ENCODE peak calls at places on chromosomes 3 and 15, in nine cellular contexts. One of them, this sample, is unnamed.

GRCh38 chr3:27147215-27147614 is 222.0 kb downstream of the NEK10 start:
- DNase-seq in cardiac muscle cell: no peak
- DNase-seq in tibial nerve: no peak
- DNase-seq in transverse colon: no peak
- DNase-seq in adrenal gland: no peak
- DNase-seq in hepatocyte: no peak
- DNase-seq in psoas muscle: no peak
- DNase-seq in left lung: no peak
- DNase-seq in right atrium auricular region: no peak
- DNase-seq in this sample: no peak

GRCh38 chr3:106329505-106329904 is 460.7 kb upstream of the CBLB start:
- DNase-seq in psoas muscle: no peak
- DNase-seq in tibial nerve: no peak
- DNase-seq in adrenal gland: no peak
- DNase-seq in transverse colon: no peak
- DNase-seq in cardiac muscle cell: no peak
- DNase-seq in left lung: no peak
- DNase-seq in right atrium auricular region: no peak
- DNase-seq in hepatocyte: no peak
- DNase-seq in this sample: no peak

GRCh38 chr3:123371859-123372767 is 76.8 kb downstream of the ADCY5 start:
- DNase-seq in transverse colon: no peak
- DNase-seq in tibial nerve: no peak
- DNase-seq in adrenal gland: no peak
- DNase-seq in hepatocyte: no peak
- DNase-seq in right atrium auricular region: no peak
- DNase-seq in left lung: peak
- DNase-seq in cardiac muscle cell: peak
- DNase-seq in psoas muscle: no peak
- DNase-seq in this sample: no peak

GRCh38 chr15:69609176-69609575 is 156.6 kb downstream of the RPLP1 start:
- DNase-seq in cardiac muscle cell: no peak
- DNase-seq in hepatocyte: no peak
- DNase-seq in right atrium auricular region: peak
- DNase-seq in left lung: no peak
- DNase-seq in psoas muscle: no peak
- DNase-seq in tibial nerve: no peak
- DNase-seq in transverse colon: no peak
- DNase-seq in adrenal gland: no peak
- DNase-seq in this sample: no peak

GRCh38 chr3:17686613-17687012 is 55.8 kb downstream of the TBC1D5 start:
- DNase-seq in psoas muscle: no peak
- DNase-seq in hepatocyte: no peak
- DNase-seq in cardiac muscle cell: peak
- DNase-seq in adrenal gland: no peak
- DNase-seq in transverse colon: no peak
- DNase-seq in right atrium auricular region: no peak
- DNase-seq in left lung: no peak
- DNase-seq in tibial nerve: no peak
- DNase-seq in this sample: no peak

GRCh38 chr3:60000311-60001105 is 950.7 kb upstream of the CFAP20DC start:
- DNase-seq in tibial nerve: no peak
- DNase-seq in psoas muscle: no peak
- DNase-seq in transverse colon: no peak
- DNase-seq in cardiac muscle cell: no peak
- DNase-seq in adrenal gland: no peak
- DNase-seq in hepatocyte: no peak
- DNase-seq in left lung: no peak
- DNase-seq in right atrium auricular region: no peak
- DNase-seq in this sample: no peak

GRCh38 chr3:10405816-10406215 is 84.9 kb upstream of the SEC13 start:
- DNase-seq in adrenal gland: no peak
- DNase-seq in hepatocyte: no peak
- DNase-seq in right atrium auricular region: no peak
- DNase-seq in left lung: no peak
- DNase-seq in cardiac muscle cell: no peak
- DNase-seq in transverse colon: no peak
- DNase-seq in tibial nerve: no peak
- DNase-seq in psoas muscle: no peak
- DNase-seq in this sample: no peak

GRCh38 chr3:175741951-175742350 is 882.8 kb downstream of the NAALADL2 start:
- DNase-seq in hepatocyte: no peak
- DNase-seq in tibial nerve: no peak
- DNase-seq in right atrium auricular region: no peak
- DNase-seq in left lung: no peak
- DNase-seq in transverse colon: no peak
- DNase-seq in psoas muscle: no peak
- DNase-seq in adrenal gland: no peak
- DNase-seq in cardiac muscle cell: no peak
- DNase-seq in this sample: no peak

GRCh38 chr3:121958801-121959200 is 63.2 kb downstream of the ILDR1 start:
- DNase-seq in cardiac muscle cell: no peak
- DNase-seq in tibial nerve: no peak
- DNase-seq in psoas muscle: no peak
- DNase-seq in left lung: no peak
- DNase-seq in transverse colon: no peak
- DNase-seq in adrenal gland: no peak
- DNase-seq in right atrium auricular region: no peak
- DNase-seq in hepatocyte: no peak
- DNase-seq in this sample: no peak

GRCh38 chr15:74383695-74384565 is 16.5 kb upstream of the CYP11A1 start:
- DNase-seq in cardiac muscle cell: no peak
- DNase-seq in hepatocyte: peak
- DNase-seq in right atrium auricular region: no peak
- DNase-seq in psoas muscle: no peak
- DNase-seq in tibial nerve: no peak
- DNase-seq in transverse colon: no peak
- DNase-seq in adrenal gland: no peak
- DNase-seq in left lung: no peak
- DNase-seq in this sample: peak

GRCh38 chr3:43709022-43709421 is 18.3 kb downstream of the ABHD5 start:
- DNase-seq in psoas muscle: no peak
- DNase-seq in adrenal gland: no peak
- DNase-seq in hepatocyte: no peak
- DNase-seq in right atrium auricular region: no peak
- DNase-seq in tibial nerve: peak
- DNase-seq in transverse colon: no peak
- DNase-seq in cardiac muscle cell: no peak
- DNase-seq in left lung: no peak
- DNase-seq in this sample: no peak

GRCh38 chr3:181326637-181327223 is 337.2 kb upstream of the DNAJC19 start:
- DNase-seq in cardiac muscle cell: peak
- DNase-seq in hepatocyte: peak
- DNase-seq in right atrium auricular region: no peak
- DNase-seq in adrenal gland: no peak
- DNase-seq in psoas muscle: no peak
- DNase-seq in tibial nerve: peak
- DNase-seq in transverse colon: no peak
- DNase-seq in left lung: no peak
- DNase-seq in this sample: peak

GRCh38 chr3:57737840-57738239 is 18.3 kb upstream of the SLMAP start:
- DNase-seq in tibial nerve: no peak
- DNase-seq in left lung: no peak
- DNase-seq in right atrium auricular region: no peak
- DNase-seq in adrenal gland: no peak
- DNase-seq in transverse colon: no peak
- DNase-seq in psoas muscle: no peak
- DNase-seq in hepatocyte: no peak
- DNase-seq in cardiac muscle cell: no peak
- DNase-seq in this sample: no peak

GRCh38 chr3:135975536-135975935 is 10.0 kb downstream of the PPP2R3A start:
- DNase-seq in transverse colon: no peak
- DNase-seq in left lung: no peak
- DNase-seq in right atrium auricular region: no peak
- DNase-seq in hepatocyte: no peak
- DNase-seq in psoas muscle: no peak
- DNase-seq in adrenal gland: no peak
- DNase-seq in cardiac muscle cell: no peak
- DNase-seq in tibial nerve: no peak
- DNase-seq in this sample: no peak

GRCh38 chr3:41239587-41239986 is 40.3 kb downstream of the CTNNB1 start:
- DNase-seq in tibial nerve: no peak
- DNase-seq in psoas muscle: no peak
- DNase-seq in transverse colon: no peak
- DNase-seq in hepatocyte: no peak
- DNase-seq in left lung: no peak
- DNase-seq in cardiac muscle cell: no peak
- DNase-seq in adrenal gland: no peak
- DNase-seq in right atrium auricular region: no peak
- DNase-seq in this sample: no peak

DNA sequence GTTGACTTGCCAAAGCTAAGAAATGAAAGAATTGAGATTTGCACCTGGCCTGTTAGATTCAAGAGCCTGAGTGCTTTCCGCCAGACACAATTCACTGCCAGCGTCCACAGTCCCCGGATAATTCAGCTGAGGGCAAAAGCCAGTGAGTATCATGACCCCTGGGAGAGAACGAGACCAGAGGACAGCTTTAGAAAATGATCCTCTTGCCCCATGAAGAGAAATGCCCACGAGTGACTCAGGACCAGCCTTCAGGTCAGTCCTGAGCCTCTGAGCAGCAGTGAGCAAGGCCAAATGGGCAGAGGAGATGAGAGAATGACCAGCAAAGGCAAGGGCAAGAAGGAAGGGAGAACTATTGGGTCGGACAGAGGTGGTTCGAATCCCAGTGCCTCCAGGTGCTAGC is 273.5 kb downstream of the FAM43A start:
- DNase-seq in right atrium auricular region: no peak
- DNase-seq in transverse colon: no peak
- DNase-seq in tibial nerve: no peak
- DNase-seq in left lung: no peak
- DNase-seq in hepatocyte: no peak
- DNase-seq in cardiac muscle cell: no peak
- DNase-seq in adrenal gland: no peak
- DNase-seq in psoas muscle: no peak
- DNase-seq in this sample: no peak
- TF ChIP-seq CTCF in right atrium auricular region: no peak
- TF ChIP-seq CTCF in transverse colon: no peak
- TF ChIP-seq CTCF in tibial nerve: no peak
- TF ChIP-seq CTCF in left lung: no peak
- TF ChIP-seq CTCF in hepatocyte: no peak
- TF ChIP-seq CTCF in cardiac muscle cell: no peak
- TF ChIP-seq CTCF in adrenal gland: no peak
- TF ChIP-seq CTCF in psoas muscle: no peak
- TF ChIP-seq CTCF in this sample: no peak

GRCh38 chr15:70763120-70763949 is at the start of gene UACA:
- DNase-seq in right atrium auricular region: peak
- DNase-seq in hepatocyte: peak
- DNase-seq in adrenal gland: peak
- DNase-seq in left lung: peak
- DNase-seq in tibial nerve: peak
- DNase-seq in transverse colon: peak
- DNase-seq in cardiac muscle cell: peak
- DNase-seq in psoas muscle: peak
- DNase-seq in this sample: peak
- H3K27ac ChIP-seq in right atrium auricular region: peak
- H3K27ac ChIP-seq in hepatocyte: peak
- H3K27ac ChIP-seq in adrenal gland: peak
- H3K27ac ChIP-seq in left lung: peak
- H3K27ac ChIP-seq in tibial nerve: peak
- H3K27ac ChIP-seq in transverse colon: peak
- H3K27ac ChIP-seq in cardiac muscle cell: peak
- H3K27ac ChIP-seq in psoas muscle: peak
- H3K27ac ChIP-seq in this sample: peak

GRCh38 chr15:79432345-79433311 is 492 bp downstream of the MINAR1 start:
- DNase-seq in right atrium auricular region: no peak
- DNase-seq in transverse colon: no peak
- DNase-seq in psoas muscle: no peak
- DNase-seq in left lung: no peak
- DNase-seq in hepatocyte: peak
- DNase-seq in tibial nerve: no peak
- DNase-seq in cardiac muscle cell: no peak
- DNase-seq in adrenal gland: no peak
- DNase-seq in this sample: peak

GRCh38 chr15:79430901-79431635 is 1.1 kb upstream of the MINAR1 start:
- DNase-seq in hepatocyte: no peak
- DNase-seq in psoas muscle: no peak
- DNase-seq in cardiac muscle cell: peak
- DNase-seq in right atrium auricular region: no peak
- DNase-seq in tibial nerve: no peak
- DNase-seq in adrenal gland: no peak
- DNase-seq in left lung: no peak
- DNase-seq in transverse colon: no peak
- DNase-seq in this sample: no peak

GRCh38 chr15:79434361-79434760 is 2.2 kb downstream of the MINAR1 start:
- DNase-seq in right atrium auricular region: no peak
- DNase-seq in left lung: no peak
- DNase-seq in tibial nerve: no peak
- DNase-seq in psoas muscle: no peak
- DNase-seq in hepatocyte: no peak
- DNase-seq in adrenal gland: no peak
- DNase-seq in transverse colon: no peak
- DNase-seq in cardiac muscle cell: no peak
- DNase-seq in this sample: no peak

GRCh38 chr15:79431636-79432344 is at the start of gene MINAR1:
- DNase-seq in psoas muscle: peak
- DNase-seq in left lung: no peak
- DNase-seq in hepatocyte: peak
- DNase-seq in adrenal gland: peak
- DNase-seq in cardiac muscle cell: peak
- DNase-seq in transverse colon: no peak
- DNase-seq in right atrium auricular region: no peak
- DNase-seq in tibial nerve: no peak
- DNase-seq in this sample: peak

DNA sequence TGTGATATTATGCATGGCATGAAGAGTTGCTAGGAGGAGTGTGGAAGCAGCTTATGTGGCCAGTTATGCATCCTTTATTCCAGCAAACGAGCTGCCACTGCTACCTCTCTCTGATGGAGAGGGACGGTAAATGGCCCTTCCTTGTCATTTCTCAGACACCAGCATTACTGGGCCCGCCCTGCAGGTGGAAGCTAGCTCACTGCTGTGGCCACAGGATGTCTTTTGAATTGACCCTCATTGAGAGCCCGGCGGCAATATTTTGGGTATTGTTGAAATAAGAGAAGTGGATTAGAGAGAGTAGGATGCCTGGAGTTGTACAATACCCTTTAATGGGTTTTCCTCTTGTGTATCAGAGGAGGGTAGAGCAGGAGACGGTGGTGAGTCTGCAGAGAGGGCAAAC is 1.5 kb downstream of the MINAR1 start:
- DNase-seq in right atrium auricular region: no peak
- DNase-seq in tibial nerve: no peak
- DNase-seq in left lung: no peak
- DNase-seq in psoas muscle: no peak
- DNase-seq in cardiac muscle cell: no peak
- DNase-seq in hepatocyte: no peak
- DNase-seq in adrenal gland: no peak
- DNase-seq in transverse colon: no peak
- DNase-seq in this sample: no peak
- TF ChIP-seq CTCF in right atrium auricular region: no peak
- TF ChIP-seq CTCF in tibial nerve: no peak
- TF ChIP-seq CTCF in left lung: no peak
- TF ChIP-seq CTCF in psoas muscle: no peak
- TF ChIP-seq CTCF in cardiac muscle cell: no peak
- TF ChIP-seq CTCF in hepatocyte: no peak
- TF ChIP-seq CTCF in adrenal gland: peak
- TF ChIP-seq CTCF in transverse colon: no peak
- TF ChIP-seq CTCF in this sample: no peak

DNA sequence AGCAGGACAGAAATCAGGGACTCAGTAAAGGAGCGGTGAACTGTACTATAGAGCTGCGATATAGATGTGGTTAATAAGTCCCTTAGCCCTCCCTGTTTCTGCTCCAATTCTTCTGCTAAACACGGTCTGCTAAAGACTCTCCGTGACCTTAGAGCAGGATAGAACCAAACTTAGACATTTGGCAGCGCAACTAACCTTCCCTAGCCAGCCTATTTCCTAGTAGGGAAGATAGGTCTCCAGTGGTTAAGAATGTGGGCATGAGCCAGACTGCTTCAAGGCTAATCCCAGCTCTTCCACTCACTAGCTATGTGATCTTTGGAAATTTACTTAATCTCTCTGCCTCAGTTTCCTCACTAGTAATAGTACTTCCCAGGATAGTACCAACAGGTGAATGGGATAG is 193.6 kb upstream of the IL12A start:
- DNase-seq in tibial nerve: no peak
- DNase-seq in right atrium auricular region: no peak
- DNase-seq in hepatocyte: no peak
- DNase-seq in adrenal gland: no peak
- DNase-seq in transverse colon: no peak
- DNase-seq in psoas muscle: no peak
- DNase-seq in left lung: no peak
- DNase-seq in cardiac muscle cell: no peak
- DNase-seq in this sample: no peak
- H3K27ac ChIP-seq in tibial nerve: peak
- H3K27ac ChIP-seq in right atrium auricular region: peak
- H3K27ac ChIP-seq in hepatocyte: no peak
- H3K27ac ChIP-seq in adrenal gland: no peak
- H3K27ac ChIP-seq in transverse colon: peak
- H3K27ac ChIP-seq in psoas muscle: no peak
- H3K27ac ChIP-seq in left lung: no peak
- H3K27ac ChIP-seq in cardiac muscle cell: no peak
- H3K27ac ChIP-seq in this sample: no peak

This sample was measured in RWPE1.